ENCODE peak calls at places on chromosomes 7 and 10, in eight cellular contexts. F is tibial artery, Y is NCI-H1436, Q is amygdala, B is GM04503, M is adipocyte, S is left ventricle myocardium inferior, L is RPMI7951. I is an unnamed sample.

GRCh38 chr10:123394382-123394781 is 240.2 kb downstream of the BUB3 start:
- DNase-seq in F (no peak), Y (no peak), Q (no peak), B (no peak), M (no peak), S (no peak), L (no peak), I (no peak)

GRCh38 chr10:85642421-85643170 is 724.0 kb downstream of the GRID1 start:
- DNase-seq in F (peak), Y (no peak), Q (no peak), B (peak), M (no peak), S (no peak), L (peak), I (no peak)

GRCh38 chr7:95871078-95871848 is 98.9 kb downstream of the DYNC1I1 start:
- DNase-seq in F (peak), Y (peak), Q (no peak), B (no peak), M (peak), S (no peak), L (peak), I (no peak)

GRCh38 chr10:86971146-86971991 is 3.1 kb downstream of the ADIRF start:
- DNase-seq in F (peak), Y (no peak), Q (no peak), B (peak), M (peak), S (peak), L (peak), I (peak)

GRCh38 chr7:11833431-11833830 is 1.4 kb upstream of the THSD7A start:
- DNase-seq in F (no peak), Y (peak), Q (no peak), B (no peak), M (no peak), S (no peak), L (no peak), I (no peak)

GRCh38 chr10:3525832-3526449 is 259.1 kb downstream of the KLF6 start:
- DNase-seq in F (peak), Y (no peak), Q (no peak), B (peak), M (peak), S (peak), L (peak), I (peak)

GRCh38 chr7:428387-428786 is 91.3 kb downstream of the PDGFA start:
- DNase-seq in F (no peak), Y (no peak), Q (no peak), B (no peak), M (no peak), S (no peak), L (no peak), I (no peak)

GRCh38 chr10:52525761-52526160 is 211.7 kb downstream of the DKK1 start:
- DNase-seq in F (no peak), Y (no peak), Q (no peak), B (no peak), M (peak), S (no peak), L (no peak), I (no peak)

GRCh38 chr10:130160775-130161174 is 24.6 kb downstream of the GLRX3 start:
- DNase-seq in F (no peak), Y (no peak), Q (no peak), B (no peak), M (no peak), S (no peak), L (peak), I (no peak)

GRCh38 chr10:124093076-124093773 is at the start of gene CHST15:
- DNase-seq in F (peak), Y (peak), Q (peak), B (no peak), M (peak), S (no peak), L (peak), I (peak)

GRCh38 chr7:40329601-40330153 is 194.9 kb downstream of the SUGCT start:
- DNase-seq in F (no peak), Y (peak), Q (no peak), B (no peak), M (peak), S (no peak), L (peak), I (no peak)

GRCh38 chr7:91198371-91198770 is 65.9 kb upstream of the FZD1 start:
- DNase-seq in F (no peak), Y (no peak), Q (no peak), B (no peak), M (no peak), S (no peak), L (no peak), I (no peak)

GRCh38 chr7:20365486-20365885 is 34.8 kb downstream of the ITGB8 start:
- DNase-seq in F (no peak), Y (no peak), Q (no peak), B (no peak), M (peak), S (no peak), L (peak), I (no peak)

GRCh38 chr7:42232275-42232674 is 4.7 kb downstream of the GLI3 start:
- DNase-seq in F (peak), Y (no peak), Q (no peak), B (no peak), M (peak), S (no peak), L (peak), I (no peak)

GRCh38 chr10:72068901-72069446 is 19.4 kb downstream of the SPOCK2 start:
- DNase-seq in F (no peak), Y (no peak), Q (no peak), B (no peak), M (no peak), S (no peak), L (peak), I (no peak)